ENCODE peak calls at places on chromosomes 5 and 9, in seven cellular contexts. G, K, P, U, S, V and Y are unnamed samples. For H3K4me1, the result is how much of the 10 kb centered on the place peaks cover.

GRCh38 chr5:180389252-180390101 is 36.3 kb upstream of the GFPT2 start:
- DNase-seq in P (peak), K (no peak), U (no peak), G (peak), S (no peak), V (no peak), Y (peak)

GRCh38 chr5:177317959-177318377 is 6.3 kb upstream of the MXD3 start:
- DNase-seq in P (peak), U (peak), S (peak), V (peak), G (peak), K (peak), Y (peak)

GRCh38 chr9:114056527-114056926 is 21.6 kb downstream of the AMBP start:
- DNase-seq in V (no peak), K (no peak), G (peak), S (no peak), U (no peak), P (no peak), Y (peak)

GRCh38 chr5:77008413-77008812 is 21.8 kb upstream of the AGGF1 start:
- DNase-seq in V (no peak), S (peak), P (no peak), U (no peak), K (no peak), G (no peak), Y (no peak)

GRCh38 chr5:92492908-92493307 is 1088.1 kb downstream of the NR2F1-AS1 start:
- DNase-seq in G (no peak), U (no peak), V (no peak), P (no peak), S (no peak), K (no peak), Y (no peak)

GRCh38 chr5:170467000-170467707 is 36.7 kb upstream of the KCNIP1 start:
- DNase-seq in P (no peak), U (no peak), V (no peak), K (no peak), S (peak), G (peak), Y (no peak)

GRCh38 chr5:80804332-80804731 is 149.5 kb upstream of the DHFR start:
- DNase-seq in S (peak), G (no peak), P (no peak), U (no peak), V (no peak), K (no peak), Y (no peak)

GRCh38 chr9:113963914-113964739 is 88.0 kb downstream of the ZNF618 start:
- DNase-seq in G (no peak), V (no peak), P (peak), S (no peak), U (no peak), K (no peak), Y (no peak)

GRCh38 chr5:61969347-61969746 is 336.7 kb upstream of the KIF2A start:
- DNase-seq in G (no peak), S (peak), V (no peak), U (no peak), K (no peak), P (no peak), Y (no peak)

GRCh38 chr9:27925815-27926214 is 352.5 kb upstream of the C9orf72 start:
- DNase-seq in K (no peak), G (no peak), P (no peak), U (no peak), S (no peak), V (no peak), Y (no peak)

GRCh38 chr9:94804917-94805544 is 78.5 kb downstream of the AOPEP start:
- DNase-seq in U (no peak), G (no peak), K (no peak), S (peak), V (no peak), P (no peak), Y (no peak)

DNA sequence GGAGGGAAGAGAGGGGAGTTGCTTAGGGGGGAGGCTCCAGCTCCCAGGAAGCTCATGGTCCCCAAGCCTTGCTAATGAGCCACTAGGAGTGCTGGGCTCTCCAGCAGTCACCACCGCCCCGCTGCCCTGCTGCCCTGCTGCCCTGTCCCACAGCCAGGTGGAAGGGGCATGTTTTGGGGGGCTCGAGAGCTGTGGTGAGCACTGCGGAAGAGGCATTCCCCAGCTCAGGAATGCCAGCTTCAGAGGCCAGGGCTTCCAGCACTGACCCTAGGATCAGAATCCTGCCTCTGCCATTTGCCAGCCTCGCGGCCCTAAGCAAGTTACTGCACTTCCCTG is 16.9 kb downstream of the SLC6A7 start:
- DNase-seq in P (no peak), V (no peak), U (no peak), S (no peak), K (no peak), G (no peak), Y (no peak)
- H3K4me1 ChIP-seq in P (under half), V (under half), U (under half), S (under half), K (under half), G (under half), Y (under half)

DNA sequence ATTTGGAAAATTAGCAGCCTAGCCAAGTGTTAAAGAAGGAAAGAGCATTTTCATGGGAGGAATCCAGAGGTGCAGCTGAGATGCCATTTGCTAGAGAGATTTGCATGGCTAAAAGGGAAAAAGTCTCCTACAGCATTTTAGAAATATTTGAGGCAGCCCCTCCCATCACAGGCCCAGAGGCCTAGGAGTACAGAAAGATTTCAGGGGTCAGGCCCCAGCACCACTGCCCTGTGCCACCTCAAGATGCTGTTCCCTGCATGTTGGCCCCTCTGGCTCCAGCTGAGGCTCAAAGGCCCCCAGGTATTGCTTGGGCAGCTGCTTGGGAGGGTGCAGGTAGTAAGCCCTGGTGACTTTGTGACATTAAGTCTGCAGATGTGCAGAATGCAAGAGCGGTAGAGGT is 26.9 kb upstream of the NPR3 start:
- DNase-seq in U (no peak), S (no peak), G (no peak), V (no peak), P (no peak), K (no peak), Y (no peak)
- H3K27ac ChIP-seq in U (no peak), S (no peak), G (no peak), V (no peak), P (no peak), K (no peak), Y (no peak)

DNA sequence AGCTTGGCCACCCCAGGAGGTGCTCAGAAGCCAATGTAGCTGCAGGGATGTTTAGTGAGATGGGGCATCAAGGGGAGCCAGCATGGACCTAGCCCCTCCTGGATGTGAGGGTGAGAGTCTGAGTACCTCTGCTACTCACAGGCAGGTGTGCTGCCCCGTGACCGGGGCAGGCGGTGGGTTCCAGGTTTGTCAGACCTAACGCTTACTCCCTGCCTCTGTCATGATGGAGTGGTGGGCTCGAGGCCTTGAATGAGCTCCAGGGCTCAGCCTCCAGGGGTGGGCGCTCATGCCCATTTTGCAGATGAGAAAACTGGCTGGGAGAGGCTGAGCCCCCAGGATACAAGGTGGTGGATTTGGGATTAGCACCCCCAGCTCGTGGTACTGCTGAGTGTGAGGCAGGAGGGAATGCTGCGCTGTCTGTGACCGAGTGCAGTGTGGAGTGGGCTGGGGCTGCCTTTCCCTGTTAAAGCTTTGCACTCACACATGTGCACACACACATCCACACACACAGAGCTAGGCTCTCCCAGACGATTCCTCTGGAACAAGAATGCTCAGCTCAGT is 1.5 kb downstream of the RXRA start:
- DNase-seq in G (no peak), K (peak), P (no peak), S (peak), V (no peak), U (no peak), Y (no peak)
- H3K4me1 ChIP-seq in G (under half), K (half or more), P (under half), S (half or more), V (under half), U (under half), Y (under half)

DNA sequence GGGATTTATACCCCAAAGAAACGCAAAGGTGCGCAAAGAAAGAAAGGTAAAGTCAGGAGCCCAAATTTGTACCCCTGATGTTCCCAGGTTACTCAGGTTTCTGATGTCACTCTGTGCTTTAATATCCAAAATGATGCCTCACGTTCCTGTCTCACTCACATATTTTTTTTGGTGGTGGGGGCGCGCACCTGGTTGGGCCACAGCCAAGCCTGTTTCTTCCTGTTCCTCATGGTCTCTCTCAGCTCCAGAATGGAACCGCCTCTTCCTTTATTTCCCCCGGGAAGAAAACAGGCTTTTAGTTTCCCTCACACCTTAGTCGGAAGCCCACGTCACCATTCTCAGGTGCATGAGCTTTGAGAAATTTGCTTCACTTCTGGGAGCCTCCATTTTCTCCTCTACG is 118.3 kb upstream of the BOD1 start:
- DNase-seq in U (no peak), G (no peak), P (no peak), S (no peak), V (no peak), K (no peak), Y (no peak)
- H3K27ac ChIP-seq in U (no peak), G (no peak), P (no peak), S (no peak), V (no peak), K (no peak), Y (no peak)

DNA sequence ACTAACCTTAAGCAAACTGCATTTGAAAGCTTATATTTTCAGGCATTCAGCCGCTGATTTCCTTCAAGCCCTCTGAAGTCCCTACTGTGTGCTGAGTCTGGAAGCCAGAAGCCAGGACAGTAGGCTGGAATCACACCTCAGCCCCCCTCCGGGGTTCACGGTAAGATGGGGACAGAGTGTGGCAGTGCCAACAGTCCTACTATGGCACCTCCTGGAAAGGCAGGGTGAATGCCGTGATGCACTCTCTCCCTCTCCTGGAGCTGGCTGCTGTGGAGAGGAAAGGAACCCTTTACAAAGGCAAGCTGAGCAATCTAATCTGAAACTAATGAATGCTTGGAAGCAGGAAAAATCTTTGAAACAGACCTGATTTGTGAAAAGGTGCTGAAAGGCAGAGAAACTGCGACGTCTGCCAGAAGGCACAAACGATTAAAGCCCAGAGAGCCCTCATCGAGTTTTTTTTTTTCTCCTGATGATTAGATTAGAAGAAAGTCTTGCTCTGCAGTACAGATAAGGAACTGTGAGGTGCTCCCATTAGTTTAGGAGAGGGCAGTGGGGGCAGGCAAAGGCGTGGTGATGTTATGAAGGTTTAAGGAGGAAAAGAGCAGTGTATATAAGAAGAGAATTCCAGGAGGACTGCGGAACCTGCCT is 21.0 kb downstream of the ANKH start:
- DNase-seq in G (no peak), P (no peak), S (no peak), U (no peak), V (no peak), K (no peak), Y (no peak)
- H3K4me1 ChIP-seq in G (under half), P (under half), S (under half), U (under half), V (under half), K (half or more), Y (under half)

GRCh38 chr9:130696996-130697395 is 3.4 kb downstream of the EXOSC2 start:
- DNase-seq in U (no peak), V (no peak), P (no peak), K (no peak), G (no peak), S (no peak), Y (no peak)

GRCh38 chr9:130701059-130702022 is 7.8 kb downstream of the EXOSC2 start:
- DNase-seq in U (peak), G (peak), V (peak), K (peak), P (peak), S (peak), Y (peak)

GRCh38 chr9:130696139-130696650 is 2.6 kb downstream of the EXOSC2 start:
- DNase-seq in V (no peak), G (no peak), P (no peak), K (no peak), U (no peak), S (no peak), Y (no peak)

GRCh38 chr9:130699047-130699446 is 5.5 kb downstream of the EXOSC2 start:
- DNase-seq in K (no peak), G (no peak), S (no peak), V (no peak), U (no peak), P (no peak), Y (no peak)

DNA sequence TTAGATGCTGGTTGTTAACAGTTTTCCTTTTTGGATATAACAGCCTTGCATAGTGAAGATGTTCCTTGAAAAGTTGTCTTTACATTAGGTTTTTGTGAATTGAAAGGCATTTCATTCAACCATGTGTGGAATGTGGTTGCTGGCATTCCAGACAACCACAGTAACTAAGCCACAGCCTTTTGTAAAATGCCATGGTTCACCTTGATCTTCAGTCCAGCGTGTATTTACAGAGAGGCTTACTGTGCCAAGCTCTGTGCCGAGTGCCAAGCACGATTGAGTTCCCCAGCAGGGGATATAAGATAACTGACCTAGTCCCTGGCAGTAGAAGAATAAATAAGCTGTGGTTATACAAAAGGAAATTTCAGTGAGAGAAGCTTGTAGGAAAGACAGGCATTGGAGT is 4.9 kb downstream of the EXOSC2 start:
- DNase-seq in G (no peak), S (no peak), K (no peak), V (no peak), P (no peak), U (no peak), Y (no peak)
- H3K27ac ChIP-seq in G (no peak), S (no peak), K (no peak), V (no peak), P (peak), U (no peak), Y (no peak)

GRCh38 chr9:131619680-131620079 is 74.4 kb downstream of the PRRT1B start:
- DNase-seq in P (no peak), U (no peak), S (no peak), G (no peak), V (no peak), K (no peak), Y (no peak)
- H3K4me1 ChIP-seq in P (under half), U (under half), S (under half), G (under half), V (under half), K (under half), Y (under half)